ENCODE peak calls at places on chromosomes 4 and X, in nine cellular contexts. One of them, this sample, is unnamed.

GRCh38 chr4:151606061-151606460 is 154.7 kb downstream of the GATB start:
- ATAC-seq in pancreas: no peak
- ATAC-seq in effector memory CD8-positive, alpha-beta T cell: no peak
- ATAC-seq in activated T-helper 17 cell treated with anti-CD3 and anti-CD28 coated beads, Interleukin-2, amount 50 U/mL, for 72 hours: no peak
- ATAC-seq in activated naive CD8-positive, alpha-beta T cell treated with anti-CD3 and anti-CD28 coated beads, Interleukin-2, amount 50 U/mL, for 24 hours: no peak
- ATAC-seq in naive thymus-derived CD4-positive, alpha-beta T cell: no peak
- ATAC-seq in GM12878: no peak
- ATAC-seq in CD4-positive, alpha-beta T cell: no peak
- ATAC-seq in central memory CD8-positive, alpha-beta T cell: no peak
- ATAC-seq in this sample: no peak

GRCh38 chr4:71230258-71230594 is 108.6 kb upstream of the SLC4A4 start:
- ATAC-seq in activated T-helper 17 cell treated with anti-CD3 and anti-CD28 coated beads, Interleukin-2, amount 50 U/mL, for 72 hours: no peak
- ATAC-seq in naive thymus-derived CD4-positive, alpha-beta T cell: no peak
- ATAC-seq in pancreas: peak
- ATAC-seq in activated naive CD8-positive, alpha-beta T cell treated with anti-CD3 and anti-CD28 coated beads, Interleukin-2, amount 50 U/mL, for 24 hours: no peak
- ATAC-seq in GM12878: no peak
- ATAC-seq in effector memory CD8-positive, alpha-beta T cell: no peak
- ATAC-seq in CD4-positive, alpha-beta T cell: no peak
- ATAC-seq in central memory CD8-positive, alpha-beta T cell: no peak
- ATAC-seq in this sample: no peak

GRCh38 chrX:154359362-154360154 is 14.9 kb downstream of the FLNA start:
- ATAC-seq in CD4-positive, alpha-beta T cell: no peak
- ATAC-seq in activated T-helper 17 cell treated with anti-CD3 and anti-CD28 coated beads, Interleukin-2, amount 50 U/mL, for 72 hours: no peak
- ATAC-seq in activated naive CD8-positive, alpha-beta T cell treated with anti-CD3 and anti-CD28 coated beads, Interleukin-2, amount 50 U/mL, for 24 hours: no peak
- ATAC-seq in naive thymus-derived CD4-positive, alpha-beta T cell: no peak
- ATAC-seq in effector memory CD8-positive, alpha-beta T cell: no peak
- ATAC-seq in central memory CD8-positive, alpha-beta T cell: no peak
- ATAC-seq in pancreas: no peak
- ATAC-seq in GM12878: no peak
- ATAC-seq in this sample: no peak

GRCh38 chrX:44989995-44990770 is 117.2 kb downstream of the KDM6A start:
- ATAC-seq in central memory CD8-positive, alpha-beta T cell: no peak
- ATAC-seq in naive thymus-derived CD4-positive, alpha-beta T cell: no peak
- ATAC-seq in activated T-helper 17 cell treated with anti-CD3 and anti-CD28 coated beads, Interleukin-2, amount 50 U/mL, for 72 hours: no peak
- ATAC-seq in activated naive CD8-positive, alpha-beta T cell treated with anti-CD3 and anti-CD28 coated beads, Interleukin-2, amount 50 U/mL, for 24 hours: no peak
- ATAC-seq in GM12878: no peak
- ATAC-seq in CD4-positive, alpha-beta T cell: no peak
- ATAC-seq in effector memory CD8-positive, alpha-beta T cell: no peak
- ATAC-seq in pancreas: no peak
- ATAC-seq in this sample: no peak

GRCh38 chr4:173039617-173040176 is 128.9 kb upstream of the GALNT7 start:
- ATAC-seq in GM12878: no peak
- ATAC-seq in central memory CD8-positive, alpha-beta T cell: no peak
- ATAC-seq in naive thymus-derived CD4-positive, alpha-beta T cell: no peak
- ATAC-seq in activated T-helper 17 cell treated with anti-CD3 and anti-CD28 coated beads, Interleukin-2, amount 50 U/mL, for 72 hours: no peak
- ATAC-seq in pancreas: peak
- ATAC-seq in effector memory CD8-positive, alpha-beta T cell: no peak
- ATAC-seq in activated naive CD8-positive, alpha-beta T cell treated with anti-CD3 and anti-CD28 coated beads, Interleukin-2, amount 50 U/mL, for 24 hours: no peak
- ATAC-seq in CD4-positive, alpha-beta T cell: no peak
- ATAC-seq in this sample: no peak

GRCh38 chr4:80897537-80898303 is 132.8 kb upstream of the BMP3 start:
- ATAC-seq in CD4-positive, alpha-beta T cell: no peak
- ATAC-seq in central memory CD8-positive, alpha-beta T cell: no peak
- ATAC-seq in pancreas: no peak
- ATAC-seq in naive thymus-derived CD4-positive, alpha-beta T cell: no peak
- ATAC-seq in activated naive CD8-positive, alpha-beta T cell treated with anti-CD3 and anti-CD28 coated beads, Interleukin-2, amount 50 U/mL, for 24 hours: no peak
- ATAC-seq in activated T-helper 17 cell treated with anti-CD3 and anti-CD28 coated beads, Interleukin-2, amount 50 U/mL, for 72 hours: peak
- ATAC-seq in effector memory CD8-positive, alpha-beta T cell: no peak
- ATAC-seq in GM12878: peak
- ATAC-seq in this sample: no peak

GRCh38 chr4:85761803-85762202 is 286.9 kb downstream of the ARHGAP24 start:
- ATAC-seq in CD4-positive, alpha-beta T cell: no peak
- ATAC-seq in activated T-helper 17 cell treated with anti-CD3 and anti-CD28 coated beads, Interleukin-2, amount 50 U/mL, for 72 hours: no peak
- ATAC-seq in central memory CD8-positive, alpha-beta T cell: no peak
- ATAC-seq in pancreas: peak
- ATAC-seq in effector memory CD8-positive, alpha-beta T cell: no peak
- ATAC-seq in GM12878: no peak
- ATAC-seq in activated naive CD8-positive, alpha-beta T cell treated with anti-CD3 and anti-CD28 coated beads, Interleukin-2, amount 50 U/mL, for 24 hours: no peak
- ATAC-seq in naive thymus-derived CD4-positive, alpha-beta T cell: peak
- ATAC-seq in this sample: no peak

GRCh38 chrX:77431227-77431626 is 16.0 kb upstream of the FGF16 start:
- ATAC-seq in GM12878: no peak
- ATAC-seq in CD4-positive, alpha-beta T cell: no peak
- ATAC-seq in activated naive CD8-positive, alpha-beta T cell treated with anti-CD3 and anti-CD28 coated beads, Interleukin-2, amount 50 U/mL, for 24 hours: no peak
- ATAC-seq in central memory CD8-positive, alpha-beta T cell: no peak
- ATAC-seq in activated T-helper 17 cell treated with anti-CD3 and anti-CD28 coated beads, Interleukin-2, amount 50 U/mL, for 72 hours: no peak
- ATAC-seq in pancreas: peak
- ATAC-seq in effector memory CD8-positive, alpha-beta T cell: no peak
- ATAC-seq in naive thymus-derived CD4-positive, alpha-beta T cell: no peak
- ATAC-seq in this sample: no peak

GRCh38 chr4:110287130-110287529 is 88.7 kb upstream of the ELOVL6 start:
- ATAC-seq in naive thymus-derived CD4-positive, alpha-beta T cell: no peak
- ATAC-seq in CD4-positive, alpha-beta T cell: no peak
- ATAC-seq in activated T-helper 17 cell treated with anti-CD3 and anti-CD28 coated beads, Interleukin-2, amount 50 U/mL, for 72 hours: peak
- ATAC-seq in pancreas: no peak
- ATAC-seq in GM12878: peak
- ATAC-seq in central memory CD8-positive, alpha-beta T cell: no peak
- ATAC-seq in activated naive CD8-positive, alpha-beta T cell treated with anti-CD3 and anti-CD28 coated beads, Interleukin-2, amount 50 U/mL, for 24 hours: peak
- ATAC-seq in effector memory CD8-positive, alpha-beta T cell: no peak
- ATAC-seq in this sample: peak

GRCh38 chr4:40377462-40378385 is 42.6 kb downstream of the CHRNA9 start:
- ATAC-seq in activated T-helper 17 cell treated with anti-CD3 and anti-CD28 coated beads, Interleukin-2, amount 50 U/mL, for 72 hours: peak
- ATAC-seq in effector memory CD8-positive, alpha-beta T cell: no peak
- ATAC-seq in central memory CD8-positive, alpha-beta T cell: no peak
- ATAC-seq in activated naive CD8-positive, alpha-beta T cell treated with anti-CD3 and anti-CD28 coated beads, Interleukin-2, amount 50 U/mL, for 24 hours: no peak
- ATAC-seq in naive thymus-derived CD4-positive, alpha-beta T cell: peak
- ATAC-seq in GM12878: peak
- ATAC-seq in CD4-positive, alpha-beta T cell: no peak
- ATAC-seq in pancreas: peak
- ATAC-seq in this sample: peak

GRCh38 chr4:155639674-155640529 is 26.7 kb upstream of the GUCY1A1 start:
- ATAC-seq in activated naive CD8-positive, alpha-beta T cell treated with anti-CD3 and anti-CD28 coated beads, Interleukin-2, amount 50 U/mL, for 24 hours: peak
- ATAC-seq in GM12878: peak
- ATAC-seq in effector memory CD8-positive, alpha-beta T cell: no peak
- ATAC-seq in central memory CD8-positive, alpha-beta T cell: no peak
- ATAC-seq in naive thymus-derived CD4-positive, alpha-beta T cell: peak
- ATAC-seq in activated T-helper 17 cell treated with anti-CD3 and anti-CD28 coated beads, Interleukin-2, amount 50 U/mL, for 72 hours: peak
- ATAC-seq in pancreas: no peak
- ATAC-seq in CD4-positive, alpha-beta T cell: no peak
- ATAC-seq in this sample: no peak

GRCh38 chr4:14087459-14087858 is 459.9 kb upstream of the BOD1L1 start:
- ATAC-seq in pancreas: no peak
- ATAC-seq in activated T-helper 17 cell treated with anti-CD3 and anti-CD28 coated beads, Interleukin-2, amount 50 U/mL, for 72 hours: no peak
- ATAC-seq in effector memory CD8-positive, alpha-beta T cell: no peak
- ATAC-seq in GM12878: peak
- ATAC-seq in naive thymus-derived CD4-positive, alpha-beta T cell: no peak
- ATAC-seq in CD4-positive, alpha-beta T cell: no peak
- ATAC-seq in central memory CD8-positive, alpha-beta T cell: no peak
- ATAC-seq in activated naive CD8-positive, alpha-beta T cell treated with anti-CD3 and anti-CD28 coated beads, Interleukin-2, amount 50 U/mL, for 24 hours: no peak
- ATAC-seq in this sample: no peak

GRCh38 chrX:133921764-133922389 is 63.5 kb downstream of the GPC3 start:
- ATAC-seq in activated T-helper 17 cell treated with anti-CD3 and anti-CD28 coated beads, Interleukin-2, amount 50 U/mL, for 72 hours: no peak
- ATAC-seq in central memory CD8-positive, alpha-beta T cell: no peak
- ATAC-seq in activated naive CD8-positive, alpha-beta T cell treated with anti-CD3 and anti-CD28 coated beads, Interleukin-2, amount 50 U/mL, for 24 hours: no peak
- ATAC-seq in pancreas: peak
- ATAC-seq in GM12878: peak
- ATAC-seq in CD4-positive, alpha-beta T cell: peak
- ATAC-seq in effector memory CD8-positive, alpha-beta T cell: no peak
- ATAC-seq in naive thymus-derived CD4-positive, alpha-beta T cell: no peak
- ATAC-seq in this sample: peak

GRCh38 chr4:3813151-3813905 is 47.1 kb downstream of the ADRA2C start:
- ATAC-seq in GM12878: no peak
- ATAC-seq in effector memory CD8-positive, alpha-beta T cell: no peak
- ATAC-seq in activated naive CD8-positive, alpha-beta T cell treated with anti-CD3 and anti-CD28 coated beads, Interleukin-2, amount 50 U/mL, for 24 hours: no peak
- ATAC-seq in activated T-helper 17 cell treated with anti-CD3 and anti-CD28 coated beads, Interleukin-2, amount 50 U/mL, for 72 hours: no peak
- ATAC-seq in CD4-positive, alpha-beta T cell: no peak
- ATAC-seq in pancreas: no peak
- ATAC-seq in naive thymus-derived CD4-positive, alpha-beta T cell: no peak
- ATAC-seq in central memory CD8-positive, alpha-beta T cell: no peak
- ATAC-seq in this sample: no peak

This sample was measured in esophagus mucosa.